ENCODE peak calls at places on chromosomes 7 and 10, in six cellular contexts. One of them, this sample, is unnamed.

GRCh38 chr7:106563466-106564150 is 97.3 kb downstream of the CCDC71L start:
- DNase-seq in prostate gland: no peak
- DNase-seq in tibial artery: no peak
- DNase-seq in stomach: no peak
- DNase-seq in GM23338: no peak
- DNase-seq in IMR-90: peak; percentile 39
- DNase-seq in this sample: peak; percentile 18

GRCh38 chr10:83995932-83996331 is 143.4 kb upstream of the GHITM start:
- DNase-seq in prostate gland: no peak
- DNase-seq in tibial artery: no peak
- DNase-seq in stomach: no peak
- DNase-seq in GM23338: no peak
- DNase-seq in IMR-90: no peak
- DNase-seq in this sample: no peak

GRCh38 chr7:74221713-74222112 is 11.9 kb downstream of the LAT2 start:
- DNase-seq in prostate gland: no peak
- DNase-seq in tibial artery: no peak
- DNase-seq in stomach: no peak
- DNase-seq in GM23338: no peak
- DNase-seq in IMR-90: no peak
- DNase-seq in this sample: no peak

GRCh38 chr7:151673216-151673615 is 153.5 kb upstream of the RHEB start:
- DNase-seq in prostate gland: no peak
- DNase-seq in tibial artery: no peak
- DNase-seq in stomach: no peak
- DNase-seq in GM23338: no peak
- DNase-seq in IMR-90: no peak
- DNase-seq in this sample: no peak

GRCh38 chr7:12570529-12571461 is at the start of gene SCIN:
- DNase-seq in prostate gland: peak; percentile 41
- DNase-seq in tibial artery: no peak
- DNase-seq in stomach: peak; percentile 56
- DNase-seq in GM23338: peak; percentile 65
- DNase-seq in IMR-90: no peak
- DNase-seq in this sample: peak; percentile 45

GRCh38 chr7:55065511-55066229 is 46.9 kb downstream of the EGFR start:
- DNase-seq in prostate gland: no peak
- DNase-seq in tibial artery: no peak
- DNase-seq in stomach: no peak
- DNase-seq in GM23338: peak; percentile 56
- DNase-seq in IMR-90: peak; percentile 94
- DNase-seq in this sample: peak; percentile 82

GRCh38 chr7:111137296-111138195 is 46.6 kb downstream of the LRRN3 start:
- DNase-seq in prostate gland: no peak
- DNase-seq in tibial artery: peak; percentile 60
- DNase-seq in stomach: no peak
- DNase-seq in GM23338: no peak
- DNase-seq in IMR-90: peak; percentile 54
- DNase-seq in this sample: peak; percentile 24

GRCh38 chr7:150666412-150666811 is 19.1 kb upstream of the GIMAP2 start:
- DNase-seq in prostate gland: no peak
- DNase-seq in tibial artery: no peak
- DNase-seq in stomach: no peak
- DNase-seq in GM23338: no peak
- DNase-seq in IMR-90: no peak
- DNase-seq in this sample: no peak

GRCh38 chr10:52488606-52489485 is 174.8 kb downstream of the DKK1 start:
- DNase-seq in prostate gland: peak; percentile 10
- DNase-seq in tibial artery: no peak
- DNase-seq in stomach: no peak
- DNase-seq in GM23338: peak; percentile 63
- DNase-seq in IMR-90: peak; percentile 61
- DNase-seq in this sample: peak; percentile 58

GRCh38 chr10:46559231-46559671 is 2.8 kb upstream of the GPRIN2 start:
- DNase-seq in prostate gland: no peak
- DNase-seq in tibial artery: no peak
- DNase-seq in stomach: no peak
- DNase-seq in GM23338: no peak
- DNase-seq in IMR-90: no peak
- DNase-seq in this sample: no peak

GRCh38 chr7:32088336-32088975 is 18.2 kb upstream of the PDE1C start:
- DNase-seq in prostate gland: no peak
- DNase-seq in tibial artery: no peak
- DNase-seq in stomach: no peak
- DNase-seq in GM23338: no peak
- DNase-seq in IMR-90: no peak
- DNase-seq in this sample: no peak

GRCh38 chr7:2198760-2199159 is 34.0 kb downstream of the MAD1L1 start:
- DNase-seq in prostate gland: no peak
- DNase-seq in tibial artery: no peak
- DNase-seq in stomach: no peak
- DNase-seq in GM23338: no peak
- DNase-seq in IMR-90: no peak
- DNase-seq in this sample: no peak

GRCh38 chr7:2200584-2200980 is 32.2 kb downstream of the MAD1L1 start:
- DNase-seq in prostate gland: no peak
- DNase-seq in tibial artery: no peak
- DNase-seq in stomach: no peak
- DNase-seq in GM23338: no peak
- DNase-seq in IMR-90: no peak
- DNase-seq in this sample: no peak

GRCh38 chr7:2199956-2200583 is 32.7 kb downstream of the MAD1L1 start:
- DNase-seq in prostate gland: no peak
- DNase-seq in tibial artery: peak; percentile 48
- DNase-seq in stomach: no peak
- DNase-seq in GM23338: no peak
- DNase-seq in IMR-90: no peak
- DNase-seq in this sample: no peak

GRCh38 chr7:2198206-2198605 is 34.5 kb downstream of the MAD1L1 start:
- DNase-seq in prostate gland: peak; percentile 63
- DNase-seq in tibial artery: peak; percentile 57
- DNase-seq in stomach: peak; percentile 66
- DNase-seq in GM23338: no peak
- DNase-seq in IMR-90: no peak
- DNase-seq in this sample: no peak

GRCh38 chr7:2199528-2199927 is 33.2 kb downstream of the MAD1L1 start:
- DNase-seq in prostate gland: no peak
- DNase-seq in tibial artery: peak; percentile 56
- DNase-seq in stomach: no peak
- DNase-seq in GM23338: no peak
- DNase-seq in IMR-90: no peak
- DNase-seq in this sample: no peak
- H3K36me3 ChIP-seq in prostate gland: no peaks in the 10 kb centered on the region
- H3K36me3 ChIP-seq in tibial artery: peaks cover 46% of the 10 kb centered on the region
- H3K36me3 ChIP-seq in stomach: peaks cover 8% of the 10 kb centered on the region
- H3K36me3 ChIP-seq in GM23338: peaks cover 11% of the 10 kb centered on the region
- H3K36me3 ChIP-seq in IMR-90: peaks cover 21% of the 10 kb centered on the region
- H3K36me3 ChIP-seq in this sample: peaks cover 17% of the 10 kb centered on the region

GRCh38 chr7:123816916-123817315 is 28.1 kb upstream of the HYAL4 start:
- DNase-seq in prostate gland: no peak
- DNase-seq in tibial artery: no peak
- DNase-seq in stomach: no peak
- DNase-seq in GM23338: no peak
- DNase-seq in IMR-90: no peak
- DNase-seq in this sample: no peak

GRCh38 chr7:123823898-123824753 is 20.8 kb upstream of the HYAL4 start:
- DNase-seq in prostate gland: no peak
- DNase-seq in tibial artery: no peak
- DNase-seq in stomach: no peak
- DNase-seq in GM23338: no peak
- DNase-seq in IMR-90: no peak
- DNase-seq in this sample: no peak

GRCh38 chr7:123820864-123821263 is 24.1 kb upstream of the HYAL4 start:
- DNase-seq in prostate gland: no peak
- DNase-seq in tibial artery: no peak
- DNase-seq in stomach: no peak
- DNase-seq in GM23338: no peak
- DNase-seq in IMR-90: no peak
- DNase-seq in this sample: no peak

GRCh38 chr7:123821320-123821719 is 23.6 kb upstream of the HYAL4 start:
- DNase-seq in prostate gland: no peak
- DNase-seq in tibial artery: no peak
- DNase-seq in stomach: no peak
- DNase-seq in GM23338: no peak
- DNase-seq in IMR-90: no peak
- DNase-seq in this sample: no peak

GRCh38 chr7:123819001-123819400 is 26.0 kb upstream of the HYAL4 start:
- DNase-seq in prostate gland: no peak
- DNase-seq in tibial artery: no peak
- DNase-seq in stomach: no peak
- DNase-seq in GM23338: no peak
- DNase-seq in IMR-90: no peak
- DNase-seq in this sample: no peak
- H3K4me1 ChIP-seq in prostate gland: no peaks in the 10 kb centered on the region
- H3K4me1 ChIP-seq in tibial artery: no peaks in the 10 kb centered on the region
- H3K4me1 ChIP-seq in stomach: no peaks in the 10 kb centered on the region
- H3K4me1 ChIP-seq in GM23338: no peaks in the 10 kb centered on the region
- H3K4me1 ChIP-seq in IMR-90: no peaks in the 10 kb centered on the region
- H3K4me1 ChIP-seq in this sample: no peaks in the 10 kb centered on the region

GRCh38 chr7:38748056-38748610 is 117.0 kb upstream of the AMPH start:
- DNase-seq in prostate gland: no peak
- DNase-seq in tibial artery: no peak
- DNase-seq in stomach: no peak
- DNase-seq in GM23338: peak; percentile 27
- DNase-seq in IMR-90: peak; percentile 36
- DNase-seq in this sample: peak; percentile 26
- TF ChIP-seq CTCF in prostate gland: no peak
- TF ChIP-seq CTCF in tibial artery: peak; percentile 29
- TF ChIP-seq CTCF in stomach: no peak
- TF ChIP-seq CTCF in GM23338: peak; percentile 61
- TF ChIP-seq CTCF in IMR-90: peak; percentile 37
- TF ChIP-seq CTCF in this sample: peak; percentile 67

GRCh38 chr7:42083284-42083683 is 153.7 kb downstream of the GLI3 start:
- DNase-seq in prostate gland: no peak
- DNase-seq in tibial artery: no peak
- DNase-seq in stomach: no peak
- DNase-seq in GM23338: no peak
- DNase-seq in IMR-90: no peak
- DNase-seq in this sample: no peak
- H3K36me3 ChIP-seq in prostate gland: no peaks in the 10 kb centered on the region
- H3K36me3 ChIP-seq in tibial artery: no peaks in the 10 kb centered on the region
- H3K36me3 ChIP-seq in stomach: no peaks in the 10 kb centered on the region
- H3K36me3 ChIP-seq in GM23338: no peaks in the 10 kb centered on the region
- H3K36me3 ChIP-seq in IMR-90: no peaks in the 10 kb centered on the region
- H3K36me3 ChIP-seq in this sample: no peaks in the 10 kb centered on the region

DNA sequence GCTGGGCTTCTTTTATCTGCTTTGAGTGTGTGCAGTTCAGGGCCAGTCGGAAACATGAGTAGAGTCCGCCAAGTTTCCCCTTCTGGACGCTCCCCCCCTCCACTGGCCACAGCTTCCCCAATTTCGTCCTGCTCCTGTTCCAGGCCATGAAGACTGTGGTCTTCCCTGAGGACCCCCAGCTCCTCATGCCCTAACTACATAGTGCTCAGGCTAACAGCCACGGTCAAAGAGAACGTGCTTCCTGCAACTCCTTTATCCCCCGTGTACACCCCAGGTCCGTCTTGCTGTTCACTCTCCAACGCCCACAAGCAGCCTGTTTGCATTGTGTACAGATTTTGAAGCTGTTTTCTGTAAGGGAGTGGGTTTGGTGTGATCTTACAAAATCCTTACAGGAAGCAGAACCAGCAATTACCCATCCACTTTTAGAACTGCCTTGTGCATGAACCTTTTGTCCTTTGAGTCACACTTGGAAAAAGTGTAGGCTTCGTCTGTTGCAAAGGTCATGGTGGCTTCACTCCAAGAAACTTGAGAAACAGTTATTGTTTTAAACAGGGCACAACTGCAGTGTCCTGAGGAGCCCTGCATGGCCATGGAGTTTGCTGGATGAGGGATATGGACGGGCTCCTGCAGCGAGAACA is 77.0 kb upstream of the FAM20C start:
- DNase-seq in prostate gland: no peak
- DNase-seq in tibial artery: no peak
- DNase-seq in stomach: no peak
- DNase-seq in GM23338: no peak
- DNase-seq in IMR-90: peak; percentile 10
- DNase-seq in this sample: no peak
- H3K4me1 ChIP-seq in prostate gland: peaks cover 1% of the 10 kb centered on the region
- H3K4me1 ChIP-seq in tibial artery: no peaks in the 10 kb centered on the region
- H3K4me1 ChIP-seq in stomach: peaks cover 37% of the 10 kb centered on the region
- H3K4me1 ChIP-seq in GM23338: peaks cover 11% of the 10 kb centered on the region
- H3K4me1 ChIP-seq in IMR-90: peaks cover 11% of the 10 kb centered on the region
- H3K4me1 ChIP-seq in this sample: peaks cover 17% of the 10 kb centered on the region

GRCh38 chr10:104300736-104301292 is 31.8 kb downstream of the GSTO2 start:
- DNase-seq in prostate gland: peak; percentile 80
- DNase-seq in tibial artery: peak; percentile 94
- DNase-seq in stomach: peak; percentile 72
- DNase-seq in GM23338: no peak
- DNase-seq in IMR-90: peak; percentile 99
- DNase-seq in this sample: no peak
- TF ChIP-seq CTCF in prostate gland: peak; percentile 31
- TF ChIP-seq CTCF in tibial artery: peak; percentile 15
- TF ChIP-seq CTCF in stomach: no peak
- TF ChIP-seq CTCF in GM23338: no peak
- TF ChIP-seq CTCF in IMR-90: peak; percentile 29
- TF ChIP-seq CTCF in this sample: no peak

GRCh38 chr7:158761945-158762344 is 57.3 kb upstream of the NCAPG2 start:
- DNase-seq in prostate gland: no peak
- DNase-seq in tibial artery: no peak
- DNase-seq in stomach: no peak
- DNase-seq in GM23338: no peak
- DNase-seq in IMR-90: no peak
- DNase-seq in this sample: no peak
- H3K36me3 ChIP-seq in prostate gland: no peaks in the 10 kb centered on the region
- H3K36me3 ChIP-seq in tibial artery: peaks cover 91% of the 10 kb centered on the region
- H3K36me3 ChIP-seq in stomach: peaks cover 36% of the 10 kb centered on the region
- H3K36me3 ChIP-seq in GM23338: peaks cover 8% of the 10 kb centered on the region
- H3K36me3 ChIP-seq in IMR-90: peaks cover 45% of the 10 kb centered on the region
- H3K36me3 ChIP-seq in this sample: no peaks in the 10 kb centered on the region

GRCh38 chr10:3805791-3806381 is 20.9 kb upstream of the KLF6 start:
- DNase-seq in prostate gland: no peak
- DNase-seq in tibial artery: no peak
- DNase-seq in stomach: no peak
- DNase-seq in GM23338: no peak
- DNase-seq in IMR-90: peak; percentile 77
- DNase-seq in this sample: peak; percentile 91

GRCh38 chr10:3803295-3803883 is 18.4 kb upstream of the KLF6 start:
- DNase-seq in prostate gland: no peak
- DNase-seq in tibial artery: no peak
- DNase-seq in stomach: no peak
- DNase-seq in GM23338: no peak
- DNase-seq in IMR-90: peak; percentile 55
- DNase-seq in this sample: no peak

GRCh38 chr10:3803884-3804741 is 19.1 kb upstream of the KLF6 start:
- DNase-seq in prostate gland: no peak
- DNase-seq in tibial artery: no peak
- DNase-seq in stomach: no peak
- DNase-seq in GM23338: no peak
- DNase-seq in IMR-90: peak; percentile 13
- DNase-seq in this sample: no peak

GRCh38 chr10:3806603-3807002 is 21.6 kb upstream of the KLF6 start:
- DNase-seq in prostate gland: no peak
- DNase-seq in tibial artery: no peak
- DNase-seq in stomach: peak; percentile 63
- DNase-seq in GM23338: no peak
- DNase-seq in IMR-90: peak; percentile 94
- DNase-seq in this sample: no peak

GRCh38 chr10:3805227-3805790 is 20.3 kb upstream of the KLF6 start:
- DNase-seq in prostate gland: no peak
- DNase-seq in tibial artery: no peak
- DNase-seq in stomach: no peak
- DNase-seq in GM23338: no peak
- DNase-seq in IMR-90: peak; percentile 83
- DNase-seq in this sample: peak; percentile 73
- H3K4me1 ChIP-seq in prostate gland: no peaks in the 10 kb centered on the region
- H3K4me1 ChIP-seq in tibial artery: peaks cover 48% of the 10 kb centered on the region
- H3K4me1 ChIP-seq in stomach: peaks cover 53% of the 10 kb centered on the region
- H3K4me1 ChIP-seq in GM23338: peaks cover 10% of the 10 kb centered on the region
- H3K4me1 ChIP-seq in IMR-90: peaks cover 24% of the 10 kb centered on the region
- H3K4me1 ChIP-seq in this sample: peaks cover 60% of the 10 kb centered on the region